ENCODE peak calls at places on chromosome 7, in five cellular contexts. One of them, this sample, is unnamed.

GRCh38 chr7:148299335-148299734 is 291.2 kb upstream of the C7orf33 start:
- DNase-seq in activated effector memory CD4-positive, alpha-beta T cell treated with anti-CD3 and anti-CD28 coated beads, Interleukin-2, amount 50 U/mL, for 16 hours: no peak
- DNase-seq in GM12865: no peak
- DNase-seq in activated CD4-positive, alpha-beta T cell treated with anti-CD3 and anti-CD28 coated beads, Interleukin-2, amount 50 U/mL, for 48 hours: no peak
- DNase-seq in stimulated activated CD4-positive, alpha-beta T cell treated with anti-CD3 and anti-CD28 coated beads, TNF-alpha, amount 100 ng/mL, for 1 hour: no peak
- DNase-seq in this sample: no peak

GRCh38 chr7:84490661-84491060 is 296.1 kb upstream of the SEMA3A start:
- DNase-seq in activated effector memory CD4-positive, alpha-beta T cell treated with anti-CD3 and anti-CD28 coated beads, Interleukin-2, amount 50 U/mL, for 16 hours: no peak
- DNase-seq in GM12865: no peak
- DNase-seq in activated CD4-positive, alpha-beta T cell treated with anti-CD3 and anti-CD28 coated beads, Interleukin-2, amount 50 U/mL, for 48 hours: no peak
- DNase-seq in stimulated activated CD4-positive, alpha-beta T cell treated with anti-CD3 and anti-CD28 coated beads, TNF-alpha, amount 100 ng/mL, for 1 hour: no peak
- DNase-seq in this sample: no peak

GRCh38 chr7:118306771-118307170 is 82.3 kb downstream of the ANKRD7 start:
- DNase-seq in activated effector memory CD4-positive, alpha-beta T cell treated with anti-CD3 and anti-CD28 coated beads, Interleukin-2, amount 50 U/mL, for 16 hours: no peak
- DNase-seq in GM12865: no peak
- DNase-seq in activated CD4-positive, alpha-beta T cell treated with anti-CD3 and anti-CD28 coated beads, Interleukin-2, amount 50 U/mL, for 48 hours: no peak
- DNase-seq in stimulated activated CD4-positive, alpha-beta T cell treated with anti-CD3 and anti-CD28 coated beads, TNF-alpha, amount 100 ng/mL, for 1 hour: no peak
- DNase-seq in this sample: no peak

GRCh38 chr7:130352335-130353074 is 7.9 kb downstream of the CPA5 start:
- DNase-seq in activated effector memory CD4-positive, alpha-beta T cell treated with anti-CD3 and anti-CD28 coated beads, Interleukin-2, amount 50 U/mL, for 16 hours: no peak
- DNase-seq in GM12865: no peak
- DNase-seq in activated CD4-positive, alpha-beta T cell treated with anti-CD3 and anti-CD28 coated beads, Interleukin-2, amount 50 U/mL, for 48 hours: no peak
- DNase-seq in stimulated activated CD4-positive, alpha-beta T cell treated with anti-CD3 and anti-CD28 coated beads, TNF-alpha, amount 100 ng/mL, for 1 hour: no peak
- DNase-seq in this sample: no peak

GRCh38 chr7:139598642-139599041 is 75.2 kb downstream of the CLEC2L start:
- DNase-seq in activated effector memory CD4-positive, alpha-beta T cell treated with anti-CD3 and anti-CD28 coated beads, Interleukin-2, amount 50 U/mL, for 16 hours: no peak
- DNase-seq in GM12865: no peak
- DNase-seq in activated CD4-positive, alpha-beta T cell treated with anti-CD3 and anti-CD28 coated beads, Interleukin-2, amount 50 U/mL, for 48 hours: no peak
- DNase-seq in stimulated activated CD4-positive, alpha-beta T cell treated with anti-CD3 and anti-CD28 coated beads, TNF-alpha, amount 100 ng/mL, for 1 hour: no peak
- DNase-seq in this sample: no peak

GRCh38 chr7:88183051-88183450 is 36.8 kb downstream of the SRI start:
- DNase-seq in activated effector memory CD4-positive, alpha-beta T cell treated with anti-CD3 and anti-CD28 coated beads, Interleukin-2, amount 50 U/mL, for 16 hours: no peak
- DNase-seq in GM12865: no peak
- DNase-seq in activated CD4-positive, alpha-beta T cell treated with anti-CD3 and anti-CD28 coated beads, Interleukin-2, amount 50 U/mL, for 48 hours: no peak
- DNase-seq in stimulated activated CD4-positive, alpha-beta T cell treated with anti-CD3 and anti-CD28 coated beads, TNF-alpha, amount 100 ng/mL, for 1 hour: no peak
- DNase-seq in this sample: no peak

GRCh38 chr7:30842542-30843451 is 68.9 kb upstream of the AQP1 start:
- DNase-seq in activated effector memory CD4-positive, alpha-beta T cell treated with anti-CD3 and anti-CD28 coated beads, Interleukin-2, amount 50 U/mL, for 16 hours: peak; percentile 14
- DNase-seq in GM12865: no peak
- DNase-seq in activated CD4-positive, alpha-beta T cell treated with anti-CD3 and anti-CD28 coated beads, Interleukin-2, amount 50 U/mL, for 48 hours: no peak
- DNase-seq in stimulated activated CD4-positive, alpha-beta T cell treated with anti-CD3 and anti-CD28 coated beads, TNF-alpha, amount 100 ng/mL, for 1 hour: no peak
- DNase-seq in this sample: no peak

GRCh38 chr7:139542308-139543151 is 19.0 kb downstream of the CLEC2L start:
- DNase-seq in activated effector memory CD4-positive, alpha-beta T cell treated with anti-CD3 and anti-CD28 coated beads, Interleukin-2, amount 50 U/mL, for 16 hours: no peak
- DNase-seq in GM12865: no peak
- DNase-seq in activated CD4-positive, alpha-beta T cell treated with anti-CD3 and anti-CD28 coated beads, Interleukin-2, amount 50 U/mL, for 48 hours: no peak
- DNase-seq in stimulated activated CD4-positive, alpha-beta T cell treated with anti-CD3 and anti-CD28 coated beads, TNF-alpha, amount 100 ng/mL, for 1 hour: no peak
- DNase-seq in this sample: no peak

GRCh38 chr7:156031679-156032478 is 219.6 kb upstream of the SHH start:
- DNase-seq in activated effector memory CD4-positive, alpha-beta T cell treated with anti-CD3 and anti-CD28 coated beads, Interleukin-2, amount 50 U/mL, for 16 hours: no peak
- DNase-seq in GM12865: no peak
- DNase-seq in activated CD4-positive, alpha-beta T cell treated with anti-CD3 and anti-CD28 coated beads, Interleukin-2, amount 50 U/mL, for 48 hours: no peak
- DNase-seq in stimulated activated CD4-positive, alpha-beta T cell treated with anti-CD3 and anti-CD28 coated beads, TNF-alpha, amount 100 ng/mL, for 1 hour: no peak
- DNase-seq in this sample: no peak

GRCh38 chr7:65832281-65832680 is 40.6 kb upstream of the VKORC1L1 start:
- DNase-seq in activated effector memory CD4-positive, alpha-beta T cell treated with anti-CD3 and anti-CD28 coated beads, Interleukin-2, amount 50 U/mL, for 16 hours: no peak
- DNase-seq in GM12865: no peak
- DNase-seq in activated CD4-positive, alpha-beta T cell treated with anti-CD3 and anti-CD28 coated beads, Interleukin-2, amount 50 U/mL, for 48 hours: no peak
- DNase-seq in stimulated activated CD4-positive, alpha-beta T cell treated with anti-CD3 and anti-CD28 coated beads, TNF-alpha, amount 100 ng/mL, for 1 hour: no peak
- DNase-seq in this sample: no peak

GRCh38 chr7:45000096-45001032 is at the start of gene CCM2:
- DNase-seq in activated effector memory CD4-positive, alpha-beta T cell treated with anti-CD3 and anti-CD28 coated beads, Interleukin-2, amount 50 U/mL, for 16 hours: no peak
- DNase-seq in GM12865: peak; percentile 59
- DNase-seq in activated CD4-positive, alpha-beta T cell treated with anti-CD3 and anti-CD28 coated beads, Interleukin-2, amount 50 U/mL, for 48 hours: peak; percentile 37
- DNase-seq in stimulated activated CD4-positive, alpha-beta T cell treated with anti-CD3 and anti-CD28 coated beads, TNF-alpha, amount 100 ng/mL, for 1 hour: no peak
- DNase-seq in this sample: peak; percentile 29

GRCh38 chr7:130298079-130298478 is 5.1 kb downstream of the CPA4 start:
- DNase-seq in activated effector memory CD4-positive, alpha-beta T cell treated with anti-CD3 and anti-CD28 coated beads, Interleukin-2, amount 50 U/mL, for 16 hours: no peak
- DNase-seq in GM12865: no peak
- DNase-seq in activated CD4-positive, alpha-beta T cell treated with anti-CD3 and anti-CD28 coated beads, Interleukin-2, amount 50 U/mL, for 48 hours: no peak
- DNase-seq in stimulated activated CD4-positive, alpha-beta T cell treated with anti-CD3 and anti-CD28 coated beads, TNF-alpha, amount 100 ng/mL, for 1 hour: no peak
- DNase-seq in this sample: no peak

GRCh38 chr7:44154703-44155102 is 13.6 kb upstream of the MYL7 start:
- DNase-seq in activated effector memory CD4-positive, alpha-beta T cell treated with anti-CD3 and anti-CD28 coated beads, Interleukin-2, amount 50 U/mL, for 16 hours: peak; percentile 33
- DNase-seq in GM12865: no peak
- DNase-seq in activated CD4-positive, alpha-beta T cell treated with anti-CD3 and anti-CD28 coated beads, Interleukin-2, amount 50 U/mL, for 48 hours: no peak
- DNase-seq in stimulated activated CD4-positive, alpha-beta T cell treated with anti-CD3 and anti-CD28 coated beads, TNF-alpha, amount 100 ng/mL, for 1 hour: no peak
- DNase-seq in this sample: no peak

GRCh38 chr7:139271718-139272619 is 40.9 kb downstream of the UBN2 start:
- DNase-seq in activated effector memory CD4-positive, alpha-beta T cell treated with anti-CD3 and anti-CD28 coated beads, Interleukin-2, amount 50 U/mL, for 16 hours: no peak
- DNase-seq in GM12865: no peak
- DNase-seq in activated CD4-positive, alpha-beta T cell treated with anti-CD3 and anti-CD28 coated beads, Interleukin-2, amount 50 U/mL, for 48 hours: no peak
- DNase-seq in stimulated activated CD4-positive, alpha-beta T cell treated with anti-CD3 and anti-CD28 coated beads, TNF-alpha, amount 100 ng/mL, for 1 hour: no peak
- DNase-seq in this sample: no peak

GRCh38 chr7:48962821-48963505 is 38.6 kb downstream of the CDC14C start:
- DNase-seq in activated effector memory CD4-positive, alpha-beta T cell treated with anti-CD3 and anti-CD28 coated beads, Interleukin-2, amount 50 U/mL, for 16 hours: no peak
- DNase-seq in GM12865: no peak
- DNase-seq in activated CD4-positive, alpha-beta T cell treated with anti-CD3 and anti-CD28 coated beads, Interleukin-2, amount 50 U/mL, for 48 hours: no peak
- DNase-seq in stimulated activated CD4-positive, alpha-beta T cell treated with anti-CD3 and anti-CD28 coated beads, TNF-alpha, amount 100 ng/mL, for 1 hour: no peak
- DNase-seq in this sample: no peak

GRCh38 chr7:148661471-148661870 is 37.2 kb upstream of the CUL1 start:
- DNase-seq in activated effector memory CD4-positive, alpha-beta T cell treated with anti-CD3 and anti-CD28 coated beads, Interleukin-2, amount 50 U/mL, for 16 hours: no peak
- DNase-seq in GM12865: peak; percentile 9
- DNase-seq in activated CD4-positive, alpha-beta T cell treated with anti-CD3 and anti-CD28 coated beads, Interleukin-2, amount 50 U/mL, for 48 hours: no peak
- DNase-seq in stimulated activated CD4-positive, alpha-beta T cell treated with anti-CD3 and anti-CD28 coated beads, TNF-alpha, amount 100 ng/mL, for 1 hour: no peak
- DNase-seq in this sample: no peak

GRCh38 chr7:109246330-109247077 is 676.8 kb downstream of the DNAJB9 start:
- DNase-seq in activated effector memory CD4-positive, alpha-beta T cell treated with anti-CD3 and anti-CD28 coated beads, Interleukin-2, amount 50 U/mL, for 16 hours: no peak
- DNase-seq in GM12865: no peak
- DNase-seq in activated CD4-positive, alpha-beta T cell treated with anti-CD3 and anti-CD28 coated beads, Interleukin-2, amount 50 U/mL, for 48 hours: no peak
- DNase-seq in stimulated activated CD4-positive, alpha-beta T cell treated with anti-CD3 and anti-CD28 coated beads, TNF-alpha, amount 100 ng/mL, for 1 hour: no peak
- DNase-seq in this sample: no peak

GRCh38 chr7:33849004-33849403 is 56.3 kb upstream of the BMPER start:
- DNase-seq in activated effector memory CD4-positive, alpha-beta T cell treated with anti-CD3 and anti-CD28 coated beads, Interleukin-2, amount 50 U/mL, for 16 hours: no peak
- DNase-seq in GM12865: no peak
- DNase-seq in activated CD4-positive, alpha-beta T cell treated with anti-CD3 and anti-CD28 coated beads, Interleukin-2, amount 50 U/mL, for 48 hours: no peak
- DNase-seq in stimulated activated CD4-positive, alpha-beta T cell treated with anti-CD3 and anti-CD28 coated beads, TNF-alpha, amount 100 ng/mL, for 1 hour: no peak
- DNase-seq in this sample: no peak

GRCh38 chr7:2698581-2699288 is 10.7 kb downstream of the AMZ1 start:
- DNase-seq in activated effector memory CD4-positive, alpha-beta T cell treated with anti-CD3 and anti-CD28 coated beads, Interleukin-2, amount 50 U/mL, for 16 hours: peak; percentile 83
- DNase-seq in GM12865: peak; percentile 98
- DNase-seq in activated CD4-positive, alpha-beta T cell treated with anti-CD3 and anti-CD28 coated beads, Interleukin-2, amount 50 U/mL, for 48 hours: peak; percentile 62
- DNase-seq in stimulated activated CD4-positive, alpha-beta T cell treated with anti-CD3 and anti-CD28 coated beads, TNF-alpha, amount 100 ng/mL, for 1 hour: peak; percentile 44
- DNase-seq in this sample: peak; percentile 67

GRCh38 chr7:24192053-24192452 is 91.9 kb upstream of the NPY start:
- DNase-seq in activated effector memory CD4-positive, alpha-beta T cell treated with anti-CD3 and anti-CD28 coated beads, Interleukin-2, amount 50 U/mL, for 16 hours: no peak
- DNase-seq in GM12865: no peak
- DNase-seq in activated CD4-positive, alpha-beta T cell treated with anti-CD3 and anti-CD28 coated beads, Interleukin-2, amount 50 U/mL, for 48 hours: no peak
- DNase-seq in stimulated activated CD4-positive, alpha-beta T cell treated with anti-CD3 and anti-CD28 coated beads, TNF-alpha, amount 100 ng/mL, for 1 hour: no peak
- DNase-seq in this sample: no peak

GRCh38 chr7:74480861-74481417 is 27.2 kb downstream of the GTF2IRD1 start:
- DNase-seq in activated effector memory CD4-positive, alpha-beta T cell treated with anti-CD3 and anti-CD28 coated beads, Interleukin-2, amount 50 U/mL, for 16 hours: no peak
- DNase-seq in GM12865: no peak
- DNase-seq in activated CD4-positive, alpha-beta T cell treated with anti-CD3 and anti-CD28 coated beads, Interleukin-2, amount 50 U/mL, for 48 hours: no peak
- DNase-seq in stimulated activated CD4-positive, alpha-beta T cell treated with anti-CD3 and anti-CD28 coated beads, TNF-alpha, amount 100 ng/mL, for 1 hour: no peak
- DNase-seq in this sample: no peak

GRCh38 chr7:98251251-98251843 is 685 bp downstream of the TECPR1 start:
- DNase-seq in activated effector memory CD4-positive, alpha-beta T cell treated with anti-CD3 and anti-CD28 coated beads, Interleukin-2, amount 50 U/mL, for 16 hours: peak; percentile 80
- DNase-seq in GM12865: peak; percentile 65
- DNase-seq in activated CD4-positive, alpha-beta T cell treated with anti-CD3 and anti-CD28 coated beads, Interleukin-2, amount 50 U/mL, for 48 hours: peak; percentile 38
- DNase-seq in stimulated activated CD4-positive, alpha-beta T cell treated with anti-CD3 and anti-CD28 coated beads, TNF-alpha, amount 100 ng/mL, for 1 hour: no peak
- DNase-seq in this sample: peak; percentile 12

GRCh38 chr7:156832195-156832877 is 60.6 kb downstream of the LMBR1 start:
- DNase-seq in activated effector memory CD4-positive, alpha-beta T cell treated with anti-CD3 and anti-CD28 coated beads, Interleukin-2, amount 50 U/mL, for 16 hours: no peak
- DNase-seq in GM12865: no peak
- DNase-seq in activated CD4-positive, alpha-beta T cell treated with anti-CD3 and anti-CD28 coated beads, Interleukin-2, amount 50 U/mL, for 48 hours: no peak
- DNase-seq in stimulated activated CD4-positive, alpha-beta T cell treated with anti-CD3 and anti-CD28 coated beads, TNF-alpha, amount 100 ng/mL, for 1 hour: no peak
- DNase-seq in this sample: no peak

GRCh38 chr7:21134631-21135030 is 293.3 kb upstream of the SP4 start:
- DNase-seq in activated effector memory CD4-positive, alpha-beta T cell treated with anti-CD3 and anti-CD28 coated beads, Interleukin-2, amount 50 U/mL, for 16 hours: no peak
- DNase-seq in GM12865: no peak
- DNase-seq in activated CD4-positive, alpha-beta T cell treated with anti-CD3 and anti-CD28 coated beads, Interleukin-2, amount 50 U/mL, for 48 hours: no peak
- DNase-seq in stimulated activated CD4-positive, alpha-beta T cell treated with anti-CD3 and anti-CD28 coated beads, TNF-alpha, amount 100 ng/mL, for 1 hour: no peak
- DNase-seq in this sample: no peak

GRCh38 chr7:90816511-90817142 is 220.5 kb downstream of the CDK14 start:
- DNase-seq in activated effector memory CD4-positive, alpha-beta T cell treated with anti-CD3 and anti-CD28 coated beads, Interleukin-2, amount 50 U/mL, for 16 hours: no peak
- DNase-seq in GM12865: peak; percentile 87
- DNase-seq in activated CD4-positive, alpha-beta T cell treated with anti-CD3 and anti-CD28 coated beads, Interleukin-2, amount 50 U/mL, for 48 hours: no peak
- DNase-seq in stimulated activated CD4-positive, alpha-beta T cell treated with anti-CD3 and anti-CD28 coated beads, TNF-alpha, amount 100 ng/mL, for 1 hour: no peak
- DNase-seq in this sample: peak; percentile 37